ENCODE peak calls at places on chromosomes 5 and 9, in five cellular contexts. One of them, this sample, is unnamed.
A peak's percentile ranks its signal among the peaks of the same experiment; 100 is the strongest.

GRCh38 chr5:176596689-176597416 is 13.1 kb downstream of the GPRIN1 start:
- DNase-seq in A549: no peak
- DNase-seq in HepG2: no peak
- DNase-seq in GM12878: no peak
- DNase-seq in K562: no peak
- DNase-seq in this sample: peak; percentile 83

GRCh38 chr9:104858271-104858670 is 69.7 kb downstream of the ABCA1 start:
- DNase-seq in A549: no peak
- DNase-seq in HepG2: no peak
- DNase-seq in GM12878: no peak
- DNase-seq in K562: no peak
- DNase-seq in this sample: no peak

GRCh38 chr5:109177227-109177626 is 232.5 kb downstream of the PJA2 start:
- DNase-seq in A549: no peak
- DNase-seq in HepG2: no peak
- DNase-seq in GM12878: no peak
- DNase-seq in K562: no peak
- DNase-seq in this sample: no peak

GRCh38 chr9:10268500-10269485 is 344.0 kb downstream of the PTPRD start:
- DNase-seq in A549: no peak
- DNase-seq in HepG2: peak; percentile 5
- DNase-seq in GM12878: no peak
- DNase-seq in K562: no peak
- DNase-seq in this sample: peak; percentile 73

GRCh38 chr5:10863763-10864383 is 102.8 kb upstream of the DAP start:
- DNase-seq in A549: peak; percentile 75
- DNase-seq in HepG2: peak; percentile 33
- DNase-seq in GM12878: peak; percentile 8
- DNase-seq in K562: peak; percentile 80
- DNase-seq in this sample: peak; percentile 84

GRCh38 chr9:110521211-110521610 is 58.3 kb downstream of the SVEP1 start:
- DNase-seq in A549: no peak
- DNase-seq in HepG2: no peak
- DNase-seq in GM12878: no peak
- DNase-seq in K562: no peak
- DNase-seq in this sample: no peak

GRCh38 chr5:149002053-149002452 is 60.8 kb downstream of the SH3TC2 start:
- DNase-seq in A549: peak; percentile 17
- DNase-seq in HepG2: peak; percentile 94
- DNase-seq in GM12878: no peak
- DNase-seq in K562: no peak
- DNase-seq in this sample: peak; percentile 59

GRCh38 chr9:127035948-127036347 is 86.5 kb downstream of the ANGPTL2 start:
- DNase-seq in A549: no peak
- DNase-seq in HepG2: no peak
- DNase-seq in GM12878: no peak
- DNase-seq in K562: no peak
- DNase-seq in this sample: no peak

GRCh38 chr5:93891491-93892480 is 150.4 kb upstream of the POU5F2 start:
- DNase-seq in A549: no peak
- DNase-seq in HepG2: no peak
- DNase-seq in GM12878: no peak
- DNase-seq in K562: no peak
- DNase-seq in this sample: no peak

GRCh38 chr5:126531543-126532120 is 63.4 kb downstream of the ALDH7A1 start:
- DNase-seq in A549: no peak
- DNase-seq in HepG2: peak; percentile 10
- DNase-seq in GM12878: no peak
- DNase-seq in K562: peak; percentile 86
- DNase-seq in this sample: no peak

GRCh38 chr9:928363-929042 is 48.0 kb upstream of the DMRT3 start:
- DNase-seq in A549: peak; percentile 35
- DNase-seq in HepG2: peak; percentile 28
- DNase-seq in GM12878: no peak
- DNase-seq in K562: peak; percentile 17
- DNase-seq in this sample: peak; percentile 90

DNA sequence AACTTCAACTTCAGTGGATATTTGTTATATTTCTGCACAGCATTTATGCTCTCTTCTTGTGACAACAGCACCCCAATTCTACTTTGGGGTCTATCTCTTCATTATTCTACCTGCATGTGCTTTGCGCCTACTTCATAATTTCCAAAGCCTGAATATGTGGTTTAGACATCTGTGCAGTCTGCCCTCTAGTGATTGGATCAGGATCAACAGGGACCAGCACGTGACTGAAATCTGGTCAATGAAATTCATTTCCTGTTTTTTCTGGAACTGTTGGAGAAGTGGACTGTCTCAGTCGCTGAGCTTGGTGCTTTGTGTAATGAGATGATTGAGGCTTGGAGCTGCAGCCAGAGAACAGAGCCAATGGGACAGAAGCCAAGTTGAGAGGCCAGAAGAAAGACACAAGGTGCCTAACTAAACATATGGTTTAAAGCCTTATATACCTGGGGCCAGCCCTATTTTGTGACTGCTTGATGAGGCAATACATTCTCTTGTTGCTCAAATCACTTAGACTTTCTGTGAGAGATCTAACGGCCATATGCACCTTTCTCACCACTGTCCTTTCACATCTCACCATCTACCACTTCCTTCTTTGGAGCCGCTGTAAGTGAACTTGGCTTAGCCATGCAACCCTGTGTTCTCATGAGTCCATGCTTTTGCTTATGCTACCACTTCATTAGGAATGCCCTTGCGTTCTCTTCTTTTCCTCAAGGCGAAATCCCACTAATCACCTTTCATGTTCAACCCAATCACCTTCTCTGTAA is 68.8 kb upstream of the PPP2R2B start:
- DNase-seq in A549: peak; percentile 1
- DNase-seq in HepG2: no peak
- DNase-seq in GM12878: no peak
- DNase-seq in K562: peak; percentile 23
- DNase-seq in this sample: peak; percentile 62
- TF ChIP-seq JUNB in A549: no peak
- TF ChIP-seq JUNB in HepG2: no peak
- TF ChIP-seq JUNB in GM12878: no peak
- TF ChIP-seq JUNB in K562: no peak
- TF ChIP-seq JUNB in this sample: no peak

DNA sequence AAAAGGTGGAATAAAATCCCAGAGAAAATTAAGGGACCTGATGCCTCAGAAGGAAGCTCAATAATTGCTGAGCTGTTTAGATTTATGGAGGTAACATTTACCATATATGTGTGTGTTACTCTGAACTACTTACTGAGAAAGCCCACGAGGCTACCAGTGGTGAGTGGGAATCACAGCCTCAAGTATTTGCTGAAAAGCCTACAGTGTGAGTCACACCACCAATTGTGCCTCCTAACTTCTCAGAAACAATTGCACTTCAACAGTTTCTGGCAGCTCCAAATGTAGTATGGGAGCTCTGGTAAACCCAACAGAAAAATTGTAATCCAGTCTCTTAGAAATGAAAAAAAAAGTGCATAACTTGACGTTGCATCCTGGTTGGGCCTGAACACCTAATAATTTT is 551.6 kb downstream of the PRDM9 start:
- DNase-seq in A549: no peak
- DNase-seq in HepG2: no peak
- DNase-seq in GM12878: no peak
- DNase-seq in K562: no peak
- DNase-seq in this sample: no peak
- TF ChIP-seq CTCF in A549: no peak
- TF ChIP-seq CTCF in HepG2: no peak
- TF ChIP-seq CTCF in GM12878: no peak
- TF ChIP-seq CTCF in K562: no peak
- TF ChIP-seq CTCF in this sample: no peak

DNA sequence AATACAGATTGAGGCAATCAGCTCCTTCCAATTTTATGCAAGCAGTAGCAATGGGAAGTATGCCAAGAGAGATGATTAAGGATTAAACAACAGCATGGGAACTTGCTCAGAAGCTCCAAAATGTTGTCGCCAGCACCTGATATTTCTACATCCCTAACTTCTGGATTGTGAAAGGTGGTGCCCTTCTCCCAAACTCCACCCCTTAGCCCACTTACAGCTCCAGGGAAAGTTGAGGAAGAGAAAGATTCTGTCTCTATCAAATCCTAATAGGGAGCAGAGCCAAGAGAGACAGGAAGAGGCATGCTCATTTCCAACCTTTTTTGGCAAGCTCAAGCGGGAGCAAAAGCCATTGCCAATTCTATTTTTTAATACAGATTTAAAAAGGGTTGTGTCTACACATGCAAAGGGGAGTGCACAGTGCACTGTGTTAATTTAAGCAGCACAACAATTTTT is 92.4 kb upstream of the NR3C1 start:
- DNase-seq in A549: peak; percentile 13
- DNase-seq in HepG2: no peak
- DNase-seq in GM12878: no peak
- DNase-seq in K562: no peak
- DNase-seq in this sample: no peak
- TF ChIP-seq JUNB in A549: no peak
- TF ChIP-seq JUNB in HepG2: no peak
- TF ChIP-seq JUNB in GM12878: no peak
- TF ChIP-seq JUNB in K562: no peak
- TF ChIP-seq JUNB in this sample: no peak

DNA sequence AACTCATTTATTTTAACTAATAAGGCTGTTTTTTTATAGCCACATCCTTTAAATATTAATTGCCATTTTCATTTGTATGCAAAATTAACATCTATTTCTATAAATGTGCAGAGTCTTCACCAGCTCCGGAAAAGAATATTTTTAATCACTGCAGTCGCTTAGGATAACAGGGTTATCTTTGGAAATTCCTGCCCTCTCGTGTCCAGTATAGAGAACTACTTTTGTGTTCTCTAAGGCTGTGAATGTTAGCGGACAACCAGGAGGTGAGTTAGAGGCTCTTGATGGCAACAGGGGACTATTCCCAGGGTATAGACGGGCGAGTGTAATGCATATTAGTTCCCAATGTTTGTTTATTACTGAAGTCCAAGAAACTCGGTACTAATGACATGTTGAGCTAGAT is 59.4 kb downstream of the GGTA1 start:
- DNase-seq in A549: peak; percentile 70
- DNase-seq in HepG2: peak; percentile 39
- DNase-seq in GM12878: no peak
- DNase-seq in K562: peak; percentile 24
- DNase-seq in this sample: peak; percentile 49
- TF ChIP-seq CTCF in A549: peak; percentile 40
- TF ChIP-seq CTCF in HepG2: peak; percentile 54
- TF ChIP-seq CTCF in GM12878: no peak
- TF ChIP-seq CTCF in K562: peak; percentile 40
- TF ChIP-seq CTCF in this sample: peak; percentile 36

GRCh38 chr5:83219077-83219476 is 141.7 kb downstream of the XRCC4 start:
- DNase-seq in A549: no peak
- DNase-seq in HepG2: no peak
- DNase-seq in GM12878: no peak
- DNase-seq in K562: no peak
- DNase-seq in this sample: no peak

GRCh38 chr5:83222906-83223305 is 145.6 kb downstream of the XRCC4 start:
- DNase-seq in A549: no peak
- DNase-seq in HepG2: no peak
- DNase-seq in GM12878: no peak
- DNase-seq in K562: no peak
- DNase-seq in this sample: no peak

GRCh38 chr5:83219495-83219894 is 142.1 kb downstream of the XRCC4 start:
- DNase-seq in A549: no peak
- DNase-seq in HepG2: no peak
- DNase-seq in GM12878: no peak
- DNase-seq in K562: no peak
- DNase-seq in this sample: no peak

DNA sequence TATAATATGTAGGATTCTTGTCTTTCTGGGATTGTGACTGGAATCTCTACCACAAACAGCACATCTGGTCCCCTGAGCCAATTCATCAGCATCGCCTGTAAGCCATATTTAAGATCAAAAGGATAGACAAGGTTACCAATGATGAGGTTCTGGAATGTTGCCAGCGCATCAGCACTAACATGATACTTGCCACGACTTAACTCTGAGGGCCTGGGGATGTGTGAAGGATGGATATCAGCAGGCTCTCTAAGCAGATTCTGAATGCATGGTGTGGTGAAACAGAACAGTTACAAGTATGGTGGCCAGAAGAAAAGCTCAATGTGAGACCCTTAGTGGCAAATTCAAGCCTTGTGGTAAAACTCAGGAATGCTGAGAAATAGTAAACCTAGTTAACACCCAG is 143.0 kb downstream of the XRCC4 start:
- DNase-seq in A549: no peak
- DNase-seq in HepG2: no peak
- DNase-seq in GM12878: no peak
- DNase-seq in K562: peak; percentile 3
- DNase-seq in this sample: peak; percentile 11
- TF ChIP-seq JUNB in A549: no peak
- TF ChIP-seq JUNB in HepG2: no peak
- TF ChIP-seq JUNB in GM12878: no peak
- TF ChIP-seq JUNB in K562: no peak
- TF ChIP-seq JUNB in this sample: no peak

GRCh38 chr5:33894566-33894965 is 2.8 kb upstream of the ADAMTS12 start:
- DNase-seq in A549: no peak
- DNase-seq in HepG2: no peak
- DNase-seq in GM12878: no peak
- DNase-seq in K562: no peak
- DNase-seq in this sample: no peak

GRCh38 chr5:33891731-33892418 is at the start of gene ADAMTS12:
- DNase-seq in A549: no peak
- DNase-seq in HepG2: no peak
- DNase-seq in GM12878: no peak
- DNase-seq in K562: no peak
- DNase-seq in this sample: peak; percentile 71

GRCh38 chr5:33890633-33891032 is 1.2 kb downstream of the ADAMTS12 start:
- DNase-seq in A549: peak; percentile 31
- DNase-seq in HepG2: no peak
- DNase-seq in GM12878: no peak
- DNase-seq in K562: no peak
- DNase-seq in this sample: peak; percentile 48

GRCh38 chr5:33890147-33890546 is 1.6 kb downstream of the ADAMTS12 start:
- DNase-seq in A549: no peak
- DNase-seq in HepG2: peak; percentile 4
- DNase-seq in GM12878: no peak
- DNase-seq in K562: no peak
- DNase-seq in this sample: peak; percentile 10

DNA sequence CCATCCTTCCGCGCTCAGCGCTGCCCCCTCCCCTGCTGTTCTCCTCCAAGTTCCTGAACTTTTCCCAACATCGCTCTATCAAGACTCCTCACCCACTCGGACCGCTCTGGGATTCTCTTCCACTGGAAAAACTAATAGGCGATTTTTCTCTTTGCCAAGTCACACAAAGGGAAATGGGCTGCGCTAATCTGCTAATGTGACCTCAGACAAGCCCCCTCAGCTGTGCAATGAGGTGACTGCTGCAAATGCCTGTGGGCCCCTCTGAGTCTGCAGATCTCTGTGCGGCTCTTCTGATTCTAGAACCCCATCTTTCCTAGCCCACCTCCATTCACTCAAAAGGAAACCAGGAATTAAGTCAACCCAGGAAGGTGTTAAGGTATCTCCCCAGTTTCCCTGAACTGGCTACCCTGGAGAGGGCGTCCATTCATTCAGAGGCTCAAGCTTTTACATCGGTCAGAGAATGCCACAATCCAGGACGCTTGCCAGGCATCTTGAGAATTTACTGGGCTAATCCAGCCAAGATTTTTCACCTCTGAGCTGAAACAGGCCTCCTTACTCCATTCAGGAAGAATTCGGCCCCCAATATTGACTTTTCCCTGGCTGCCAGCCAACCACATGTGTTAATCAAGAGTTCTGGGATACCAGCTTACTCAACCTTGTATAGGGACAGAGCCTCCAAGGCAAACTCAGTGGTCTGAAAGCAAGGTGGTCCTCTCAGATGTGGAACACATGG is 795 bp upstream of the ADAMTS12 start:
- DNase-seq in A549: no peak
- DNase-seq in HepG2: peak; percentile 2
- DNase-seq in GM12878: no peak
- DNase-seq in K562: no peak
- DNase-seq in this sample: peak; percentile 55
- TF ChIP-seq CTCF in A549: no peak
- TF ChIP-seq CTCF in HepG2: no peak
- TF ChIP-seq CTCF in GM12878: no peak
- TF ChIP-seq CTCF in K562: no peak
- TF ChIP-seq CTCF in this sample: no peak

This sample was measured in GM23338.